ENCODE peak calls at places on chromosomes 7 and 10, in six cellular contexts. One of them, this sample, is unnamed.
A peak's percentile ranks its signal among the peaks of the same experiment; 100 is the strongest.

GRCh38 chr10:99659868-99660366 is 608 bp downstream of the ENTPD7 start:
- DNase-seq in GM23338: peak; percentile 30
- DNase-seq in H7: no peak
- DNase-seq in fibroblast of lung: no peak
- DNase-seq in lower leg skin: no peak
- DNase-seq in activated T-cell treated with anti-CD3 and anti-CD28 coated beads, Interleukin-2, amount 50 U/mL, for 24 hours: no peak
- DNase-seq in this sample: no peak

GRCh38 chr7:143126146-143126545 is 5.7 kb upstream of the PIP start:
- DNase-seq in GM23338: no peak
- DNase-seq in H7: no peak
- DNase-seq in fibroblast of lung: no peak
- DNase-seq in lower leg skin: no peak
- DNase-seq in activated T-cell treated with anti-CD3 and anti-CD28 coated beads, Interleukin-2, amount 50 U/mL, for 24 hours: no peak
- DNase-seq in this sample: no peak

GRCh38 chr10:132460691-132461090 is 63.7 kb downstream of the PWWP2B start:
- DNase-seq in GM23338: no peak
- DNase-seq in H7: peak; percentile 52
- DNase-seq in fibroblast of lung: no peak
- DNase-seq in lower leg skin: no peak
- DNase-seq in activated T-cell treated with anti-CD3 and anti-CD28 coated beads, Interleukin-2, amount 50 U/mL, for 24 hours: no peak
- DNase-seq in this sample: no peak

GRCh38 chr7:29494350-29494749 is 69.3 kb upstream of the PRR15 start:
- DNase-seq in GM23338: no peak
- DNase-seq in H7: no peak
- DNase-seq in fibroblast of lung: peak; percentile 49
- DNase-seq in lower leg skin: no peak
- DNase-seq in activated T-cell treated with anti-CD3 and anti-CD28 coated beads, Interleukin-2, amount 50 U/mL, for 24 hours: no peak
- DNase-seq in this sample: no peak

GRCh38 chr7:142405122-142405765 is 147.4 kb upstream of the PRSS58 start:
- DNase-seq in GM23338: no peak
- DNase-seq in H7: no peak
- DNase-seq in fibroblast of lung: no peak
- DNase-seq in lower leg skin: no peak
- DNase-seq in activated T-cell treated with anti-CD3 and anti-CD28 coated beads, Interleukin-2, amount 50 U/mL, for 24 hours: no peak
- DNase-seq in this sample: no peak

GRCh38 chr7:92790987-92791386 is 45.4 kb downstream of the CDK6 start:
- DNase-seq in GM23338: no peak
- DNase-seq in H7: no peak
- DNase-seq in fibroblast of lung: peak; percentile 50
- DNase-seq in lower leg skin: no peak
- DNase-seq in activated T-cell treated with anti-CD3 and anti-CD28 coated beads, Interleukin-2, amount 50 U/mL, for 24 hours: no peak
- DNase-seq in this sample: no peak

GRCh38 chr7:80583901-80584300 is 54.5 kb upstream of the CD36 start:
- DNase-seq in GM23338: no peak
- DNase-seq in H7: no peak
- DNase-seq in fibroblast of lung: peak; percentile 64
- DNase-seq in lower leg skin: no peak
- DNase-seq in activated T-cell treated with anti-CD3 and anti-CD28 coated beads, Interleukin-2, amount 50 U/mL, for 24 hours: no peak
- DNase-seq in this sample: no peak

GRCh38 chr7:141541375-141541774 is 9.8 kb upstream of the AGK start:
- DNase-seq in GM23338: no peak
- DNase-seq in H7: no peak
- DNase-seq in fibroblast of lung: no peak
- DNase-seq in lower leg skin: no peak
- DNase-seq in activated T-cell treated with anti-CD3 and anti-CD28 coated beads, Interleukin-2, amount 50 U/mL, for 24 hours: no peak
- DNase-seq in this sample: no peak

GRCh38 chr10:15744217-15744865 is 24.6 kb upstream of the ITGA8 start:
- DNase-seq in GM23338: peak; percentile 92
- DNase-seq in H7: peak; percentile 31
- DNase-seq in fibroblast of lung: peak; percentile 67
- DNase-seq in lower leg skin: no peak
- DNase-seq in activated T-cell treated with anti-CD3 and anti-CD28 coated beads, Interleukin-2, amount 50 U/mL, for 24 hours: peak; percentile 30
- DNase-seq in this sample: peak; percentile 78

GRCh38 chr7:32206987-32207386 is 136.8 kb upstream of the PDE1C start:
- DNase-seq in GM23338: peak; percentile 68
- DNase-seq in H7: peak; percentile 77
- DNase-seq in fibroblast of lung: peak; percentile 1
- DNase-seq in lower leg skin: no peak
- DNase-seq in activated T-cell treated with anti-CD3 and anti-CD28 coated beads, Interleukin-2, amount 50 U/mL, for 24 hours: no peak
- DNase-seq in this sample: no peak

GRCh38 chr10:125000366-125001312 is 58.7 kb downstream of the ZRANB1 start:
- DNase-seq in GM23338: peak; percentile 41
- DNase-seq in H7: peak; percentile 76
- DNase-seq in fibroblast of lung: peak; percentile 63
- DNase-seq in lower leg skin: peak; percentile 86
- DNase-seq in activated T-cell treated with anti-CD3 and anti-CD28 coated beads, Interleukin-2, amount 50 U/mL, for 24 hours: peak; percentile 27
- DNase-seq in this sample: no peak

GRCh38 chr10:60430017-60430416 is 40.3 kb upstream of the ANK3 start:
- DNase-seq in GM23338: no peak
- DNase-seq in H7: no peak
- DNase-seq in fibroblast of lung: peak; percentile 78
- DNase-seq in lower leg skin: no peak
- DNase-seq in activated T-cell treated with anti-CD3 and anti-CD28 coated beads, Interleukin-2, amount 50 U/mL, for 24 hours: no peak
- DNase-seq in this sample: no peak

GRCh38 chr7:78073470-78074382 is 275.2 kb downstream of the PHTF2 start:
- DNase-seq in GM23338: peak; percentile 56
- DNase-seq in H7: peak; percentile 27
- DNase-seq in fibroblast of lung: no peak
- DNase-seq in lower leg skin: no peak
- DNase-seq in activated T-cell treated with anti-CD3 and anti-CD28 coated beads, Interleukin-2, amount 50 U/mL, for 24 hours: no peak
- DNase-seq in this sample: no peak

GRCh38 chr7:94274828-94275227 is 119.9 kb upstream of the COL1A2 start:
- DNase-seq in GM23338: no peak
- DNase-seq in H7: no peak
- DNase-seq in fibroblast of lung: no peak
- DNase-seq in lower leg skin: no peak
- DNase-seq in activated T-cell treated with anti-CD3 and anti-CD28 coated beads, Interleukin-2, amount 50 U/mL, for 24 hours: no peak
- DNase-seq in this sample: no peak

GRCh38 chr10:5481121-5481520 is 18.2 kb downstream of the CALML5 start:
- DNase-seq in GM23338: no peak
- DNase-seq in H7: peak; percentile 38
- DNase-seq in fibroblast of lung: no peak
- DNase-seq in lower leg skin: peak; percentile 74
- DNase-seq in activated T-cell treated with anti-CD3 and anti-CD28 coated beads, Interleukin-2, amount 50 U/mL, for 24 hours: no peak
- DNase-seq in this sample: no peak

GRCh38 chr7:108452707-108453106 is 3.5 kb downstream of the NRCAM start:
- DNase-seq in GM23338: peak; percentile 67
- DNase-seq in H7: peak; percentile 42
- DNase-seq in fibroblast of lung: peak; percentile 45
- DNase-seq in lower leg skin: no peak
- DNase-seq in activated T-cell treated with anti-CD3 and anti-CD28 coated beads, Interleukin-2, amount 50 U/mL, for 24 hours: no peak
- DNase-seq in this sample: peak; percentile 41

This sample was measured in GM12865.